ENCODE peak calls at places on chromosomes 12 and 14, in five cellular contexts. K is retinal pigment epithelial cell, T is breast epithelium, D is H9, Q is sigmoid colon. N is an unnamed sample.

GRCh38 chr12:116631619-116632018 is 72.4 kb downstream of the MAP1LC3B2 start:
- DNase-seq in K (no peak), T (no peak), D (no peak), Q (no peak), N (no peak)

GRCh38 chr12:31118831-31119530 is 45.3 kb downstream of the DDX11 start:
- DNase-seq in D (peak), K (no peak), T (no peak), Q (no peak), N (peak)

GRCh38 chr12:22100952-22101748 is 55.1 kb downstream of the CMAS start:
- DNase-seq in Q (no peak), T (no peak), K (no peak), D (peak), N (no peak)

GRCh38 chr14:64438181-64438839 is 27.0 kb upstream of the AKAP5 start:
- DNase-seq in K (peak), T (no peak), D (no peak), Q (no peak), N (no peak)

GRCh38 chr14:88616697-88617096 is 53.9 kb downstream of the ZC3H14 start:
- DNase-seq in K (no peak), D (no peak), T (no peak), Q (no peak), N (no peak)

GRCh38 chr14:57845802-57846531 is 19.9 kb downstream of the SLC35F4 start:
- DNase-seq in K (no peak), Q (no peak), T (no peak), D (no peak), N (no peak)

GRCh38 chr12:65505321-65506121 is 227.0 kb downstream of the MSRB3 start:
- DNase-seq in K (peak), T (no peak), Q (no peak), D (no peak), N (no peak)

GRCh38 chr12:51090705-51091229 is 7.4 kb upstream of the CSRNP2 start:
- DNase-seq in T (no peak), Q (no peak), D (no peak), K (no peak), N (no peak)

GRCh38 chr12:20305470-20305869 is 62.9 kb upstream of the PDE3A start:
- DNase-seq in T (no peak), D (no peak), Q (no peak), K (no peak), N (no peak)

GRCh38 chr12:116404913-116405611 is 127.6 kb upstream of the MED13L start:
- DNase-seq in D (no peak), T (no peak), K (no peak), Q (no peak), N (no peak)

GRCh38 chr12:77847060-77847541 is 16.4 kb downstream of the NAV3 start:
- DNase-seq in T (no peak), D (no peak), K (no peak), Q (no peak), N (no peak)

GRCh38 chr14:66575014-66575413 is 67.1 kb downstream of the GPHN start:
- DNase-seq in D (no peak), Q (no peak), K (no peak), T (no peak), N (no peak)

GRCh38 chr12:117047810-117048584 is 51.2 kb downstream of the TESC start:
- DNase-seq in D (no peak), Q (no peak), K (peak), T (no peak), N (no peak)

DNA sequence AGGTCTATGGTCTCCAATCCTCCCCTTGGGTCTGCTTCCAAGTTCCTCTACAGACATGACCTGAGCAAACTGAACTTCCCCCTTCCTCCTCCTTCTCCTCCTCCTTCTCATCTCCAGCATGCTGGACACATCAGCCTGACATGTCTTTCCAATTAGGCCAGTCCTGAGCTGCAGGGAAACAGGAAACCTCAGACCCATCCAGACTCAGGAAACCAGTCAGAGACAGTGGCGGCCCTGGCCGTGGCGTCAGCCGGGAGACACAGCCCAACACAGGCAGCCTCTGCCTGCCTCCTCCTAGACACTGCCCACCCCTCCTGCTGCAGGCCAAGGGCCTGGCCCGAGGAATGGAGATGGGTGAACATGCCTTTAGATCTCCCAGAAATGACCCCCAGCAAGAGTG is 468.8 kb downstream of the BCL11B start:
- DNase-seq in K (no peak), D (no peak), Q (no peak), T (no peak), N (no peak)
- TF ChIP-seq CTCF in K (no peak), D (no peak), Q (no peak), T (no peak), N (no peak)

DNA sequence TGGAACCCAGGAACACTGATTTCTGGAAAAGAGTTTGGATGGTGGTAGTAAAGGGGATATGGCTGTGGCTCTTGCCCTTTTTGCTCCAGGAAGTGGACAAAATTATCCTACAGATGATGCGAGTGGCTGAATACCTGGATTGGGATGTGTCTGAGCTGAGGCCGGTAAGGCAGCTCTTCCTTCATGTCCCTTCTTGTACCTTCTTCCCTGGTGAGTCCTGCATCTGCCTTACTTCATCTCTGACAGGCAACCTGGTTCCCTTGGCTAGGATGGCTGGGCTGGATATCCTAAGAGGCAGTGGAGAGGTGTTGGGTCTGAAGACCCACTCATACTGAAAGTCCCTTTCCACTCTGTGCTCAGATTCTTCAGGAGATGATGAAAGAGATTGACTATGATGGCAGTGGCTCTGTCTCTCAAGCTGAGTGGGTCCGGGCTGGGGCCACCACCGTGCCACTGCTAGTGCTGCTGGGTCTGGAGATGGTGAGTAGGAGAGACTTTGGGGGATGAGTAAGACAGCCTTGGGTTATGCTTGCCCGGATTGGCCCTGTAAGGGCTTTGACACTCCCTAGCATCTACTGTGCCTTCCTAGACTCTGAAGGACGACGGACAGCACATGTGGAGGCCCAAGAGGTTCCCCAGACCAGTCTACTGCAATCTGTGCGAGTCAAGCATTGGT is 8.0 kb downstream of the DGKA start:
- DNase-seq in Q (no peak), K (no peak), D (no peak), T (no peak), N (no peak)
- TF ChIP-seq CTCF in Q (no peak), K (no peak), D (no peak), T (no peak), N (no peak)

GRCh38 chr14:100140452-100141132 is 18.9 kb downstream of the DEGS2 start:
- DNase-seq in T (no peak), Q (no peak), D (peak), K (peak), N (no peak)
- TF ChIP-seq CTCF in T (no peak), Q (no peak), D (peak), K (peak), N (no peak)

DNA sequence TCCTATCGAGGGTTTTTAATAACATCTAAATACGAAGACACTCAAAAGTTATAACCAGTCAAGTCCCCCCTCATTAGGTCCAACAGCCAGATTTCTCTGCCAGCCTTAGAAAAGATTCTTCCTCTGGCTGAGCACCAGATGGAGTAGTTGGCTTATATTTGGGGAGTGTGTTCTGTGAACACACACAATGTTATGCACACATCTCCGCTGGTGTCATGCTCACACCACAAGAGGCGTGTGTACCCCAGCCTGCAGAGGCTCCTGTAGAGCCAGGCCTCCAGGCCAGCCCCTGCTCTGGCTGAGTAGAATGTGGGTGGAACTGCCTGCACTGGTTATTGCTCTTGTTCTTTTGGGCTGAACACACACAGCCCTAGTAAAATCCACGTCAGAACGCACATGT is 64.0 kb downstream of the PIWIL1 start:
- DNase-seq in D (no peak), K (no peak), Q (no peak), T (no peak), N (no peak)
- TF ChIP-seq CTCF in D (peak), K (no peak), Q (no peak), T (no peak), N (no peak)

N was measured in mesothelial cell of epicardium.